ENCODE peak calls at places on chromosomes 4 and X, in seven cellular contexts. Q is stomach, S is uterus, A is ascending aorta, R is ovary, P is upper lobe of right lung, X is left lung. D is an unnamed sample.
A peak's percentile ranks its signal among the peaks of the same experiment; 100 is the strongest.

GRCh38 chrX:56233100-56233499 is 944 bp downstream of the KLF8 start:
- DNase-seq in Q (no peak), S (peak; percentile 16), A (no peak), R (peak; percentile 41), P (peak; percentile 48), X (no peak), D (no peak)

GRCh38 chr4:7332216-7333023 is 102.3 kb downstream of the PSAPL1 start:
- DNase-seq in Q (no peak), S (peak; percentile 49), A (no peak), R (peak; percentile 89), P (no peak), X (no peak), D (no peak)

GRCh38 chr4:40205259-40206198 is 8.7 kb downstream of the RHOH start:
- DNase-seq in Q (no peak), S (no peak), A (no peak), R (no peak), P (no peak), X (no peak), D (no peak)

GRCh38 chrX:104697264-104697663 is 131.3 kb downstream of the IL1RAPL2 start:
- DNase-seq in Q (no peak), S (no peak), A (no peak), R (no peak), P (no peak), X (no peak), D (no peak)

GRCh38 chr4:185263419-185263818 is 54.0 kb downstream of the SNX25 start:
- DNase-seq in Q (no peak), S (no peak), A (no peak), R (no peak), P (no peak), X (no peak), D (no peak)

GRCh38 chr4:185384877-185385465 is 10.8 kb downstream of the LRP2BP start:
- DNase-seq in Q (no peak), S (no peak), A (no peak), R (no peak), P (no peak), X (no peak), D (no peak)

GRCh38 chr4:78695910-78696309 is 80.2 kb upstream of the BMP2K start:
- DNase-seq in Q (no peak), S (no peak), A (no peak), R (no peak), P (no peak), X (no peak), D (no peak)

GRCh38 chr4:174461438-174462106 is 60.7 kb downstream of the HPGD start:
- DNase-seq in Q (no peak), S (no peak), A (no peak), R (no peak), P (no peak), X (no peak), D (no peak)

GRCh38 chr4:158854236-158854635 is 85.4 kb downstream of the FNIP2 start:
- DNase-seq in Q (no peak), S (no peak), A (no peak), R (no peak), P (no peak), X (no peak), D (no peak)

GRCh38 chr4:74039065-74039763 is 725 bp upstream of the CXCL3 start:
- DNase-seq in Q (no peak), S (no peak), A (no peak), R (no peak), P (no peak), X (no peak), D (no peak)

GRCh38 chr4:73831569-73831968 is 4.9 kb upstream of the CXCL6 start:
- DNase-seq in Q (no peak), S (no peak), A (no peak), R (no peak), P (no peak), X (no peak), D (no peak)

GRCh38 chr4:188107931-188108843 is 1.2 kb downstream of the TRIML2 start:
- DNase-seq in Q (no peak), S (no peak), A (no peak), R (no peak), P (no peak), X (no peak), D (no peak)

GRCh38 chr4:80017125-80017854 is 55.7 kb downstream of the ANTXR2 start:
- DNase-seq in Q (no peak), S (no peak), A (no peak), R (no peak), P (no peak), X (no peak), D (no peak)

GRCh38 chr4:82044141-82044993 is 329.4 kb downstream of the HNRNPD start:
- DNase-seq in Q (peak; percentile 66), S (peak; percentile 12), A (no peak), R (peak; percentile 70), P (peak; percentile 90), X (peak; percentile 74), D (no peak)

GRCh38 chr4:2332976-2333319 is 71.0 kb upstream of the MXD4 start:
- DNase-seq in Q (no peak), S (no peak), A (no peak), R (no peak), P (no peak), X (no peak), D (no peak)

GRCh38 chr4:64784125-64784524 is 374.9 kb upstream of the TECRL start:
- DNase-seq in Q (no peak), S (no peak), A (no peak), R (no peak), P (no peak), X (no peak), D (no peak)

GRCh38 chrX:68832101-68832416 is 3.2 kb downstream of the EFNB1 start:
- DNase-seq in Q (peak; percentile 45), S (peak; percentile 64), A (no peak), R (peak; percentile 61), P (peak; percentile 72), X (peak; percentile 68), D (peak; percentile 86)
- H3K4me3 ChIP-seq in Q (peak overlapping the region; percentile 64), S (peak overlapping the region; percentile 59), A (no peak overlapping the region), R (peak overlapping the region; percentile 54), P (peak overlapping the region; percentile 73), X (peak overlapping the region; percentile 54), D (peak overlapping the region; percentile 69)

GRCh38 chr4:11702886-11703555 is 274.3 kb upstream of the HS3ST1 start:
- DNase-seq in Q (no peak), S (no peak), A (no peak), R (no peak), P (no peak), X (no peak), D (no peak)

GRCh38 chr4:11700751-11701226 is 272.1 kb upstream of the HS3ST1 start:
- DNase-seq in Q (no peak), S (no peak), A (no peak), R (no peak), P (no peak), X (no peak), D (no peak)

GRCh38 chr4:11701978-11702377 is 273.3 kb upstream of the HS3ST1 start:
- DNase-seq in Q (no peak), S (no peak), A (no peak), R (no peak), P (no peak), X (no peak), D (no peak)

GRCh38 chr4:11698033-11698432 is 269.3 kb upstream of the HS3ST1 start:
- DNase-seq in Q (peak; percentile 54), S (no peak), A (no peak), R (no peak), P (no peak), X (no peak), D (no peak)

GRCh38 chr4:11698846-11699590 is 270.3 kb upstream of the HS3ST1 start:
- DNase-seq in Q (no peak), S (no peak), A (no peak), R (no peak), P (no peak), X (no peak), D (no peak)
- H3K4me1 ChIP-seq in Q (no peaks in the 10 kb centered on the region), S (no peaks in the 10 kb centered on the region), A (no peaks in the 10 kb centered on the region), R (no peaks in the 10 kb centered on the region), P (no peaks in the 10 kb centered on the region), X (no peaks in the 10 kb centered on the region), D (no peaks in the 10 kb centered on the region)

GRCh38 chr4:141640692-141641091 is 4.3 kb downstream of the IL15 start:
- DNase-seq in Q (no peak), S (no peak), A (no peak), R (no peak), P (no peak), X (no peak), D (no peak)

GRCh38 chr4:141642068-141642467 is 5.7 kb downstream of the IL15 start:
- DNase-seq in Q (no peak), S (no peak), A (no peak), R (no peak), P (no peak), X (no peak), D (no peak)

GRCh38 chr4:141645611-141646340 is 9.4 kb downstream of the IL15 start:
- DNase-seq in Q (no peak), S (no peak), A (no peak), R (no peak), P (no peak), X (no peak), D (no peak)

GRCh38 chr4:141643557-141643956 is 7.2 kb downstream of the IL15 start:
- DNase-seq in Q (no peak), S (no peak), A (no peak), R (no peak), P (no peak), X (no peak), D (no peak)

GRCh38 chr4:141642711-141643110 is 6.3 kb downstream of the IL15 start:
- DNase-seq in Q (no peak), S (no peak), A (no peak), R (no peak), P (no peak), X (no peak), D (no peak)
- H3K4me3 ChIP-seq in Q (no peak overlapping the region), S (no peak overlapping the region), A (no peak overlapping the region), R (no peak overlapping the region), P (no peak overlapping the region), X (no peak overlapping the region), D (no peak overlapping the region)

DNA sequence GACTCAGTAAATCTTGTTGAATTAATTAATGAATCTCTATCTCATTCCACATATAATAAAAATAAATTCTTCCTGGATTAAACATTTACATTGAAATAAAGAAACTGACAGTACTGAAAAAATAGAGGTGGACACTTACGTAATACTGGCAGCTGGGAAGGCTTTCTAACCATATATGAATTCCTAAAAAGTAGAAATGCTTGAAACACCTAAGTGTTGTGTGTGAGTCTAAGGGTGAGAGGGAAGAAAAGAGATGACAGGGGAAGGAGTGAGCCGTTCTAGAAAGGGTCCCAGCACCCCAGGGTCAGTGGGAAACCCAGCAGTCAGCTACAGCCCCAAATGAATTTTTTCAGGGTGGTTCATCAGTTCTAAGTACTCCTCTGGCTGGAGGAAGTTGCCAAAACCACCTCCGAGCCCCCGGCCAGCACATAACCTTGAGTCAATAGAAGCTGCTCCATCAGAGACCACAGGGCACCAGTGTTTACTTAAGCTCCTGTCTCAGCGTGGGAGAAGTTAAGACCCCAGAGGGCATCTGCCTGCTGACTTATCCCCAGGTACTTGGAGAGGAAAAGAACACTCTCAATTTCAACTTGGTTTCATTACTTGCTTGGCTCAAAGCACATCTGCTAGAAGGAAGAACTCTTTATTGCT is 18.3 kb downstream of the GAB3 start:
- DNase-seq in Q (no peak), S (no peak), A (no peak), R (no peak), P (no peak), X (no peak), D (no peak)
- H3K4me1 ChIP-seq in Q (peaks cover 28% of the 10 kb centered on the region), S (peaks cover 4% of the 10 kb centered on the region), A (peaks cover 68% of the 10 kb centered on the region), R (peaks cover 4% of the 10 kb centered on the region), P (peaks cover 91% of the 10 kb centered on the region), X (peaks cover 100% of the 10 kb centered on the region), D (peaks cover 44% of the 10 kb centered on the region)

GRCh38 chrX:135596495-135596894 is 76.0 kb downstream of the INTS6L start:
- DNase-seq in Q (peak; percentile 40), S (no peak), A (no peak), R (no peak), P (peak; percentile 63), X (peak; percentile 35), D (no peak)

GRCh38 chrX:135591871-135592270 is 71.4 kb downstream of the INTS6L start:
- DNase-seq in Q (no peak), S (no peak), A (no peak), R (no peak), P (no peak), X (no peak), D (no peak)

GRCh38 chrX:135595543-135595942 is 75.1 kb downstream of the INTS6L start:
- DNase-seq in Q (no peak), S (no peak), A (no peak), R (no peak), P (no peak), X (no peak), D (no peak)
- H3K4me3 ChIP-seq in Q (no peak overlapping the region), S (no peak overlapping the region), A (no peak overlapping the region), R (no peak overlapping the region), P (no peak overlapping the region), X (no peak overlapping the region), D (no peak overlapping the region)